ENCODE peak calls at places on chromosome X, in ten cellular contexts. One of them, this sample, is unnamed.

GRCh38 chrX:153032397-153033118 is 23.7 kb upstream of the PNMA3 start:
- DNase-seq in heart left ventricle: peak
- DNase-seq in hepatocyte: peak
- DNase-seq in bronchial epithelial cell: no peak
- DNase-seq in lower leg skin: peak
- DNase-seq in AG04450: no peak
- DNase-seq in cardiac fibroblast: peak
- DNase-seq in PC-3: peak
- DNase-seq in AG04449: no peak
- DNase-seq in ovary: peak
- DNase-seq in this sample: peak

GRCh38 chrX:124211312-124211942 is 121.0 kb upstream of the TEX13D start:
- DNase-seq in hepatocyte: peak
- DNase-seq in AG04449: no peak
- DNase-seq in PC-3: peak
- DNase-seq in AG04450: no peak
- DNase-seq in ovary: no peak
- DNase-seq in heart left ventricle: no peak
- DNase-seq in lower leg skin: no peak
- DNase-seq in bronchial epithelial cell: peak
- DNase-seq in cardiac fibroblast: peak
- DNase-seq in this sample: no peak

GRCh38 chrX:133081990-133082389 is 14.9 kb downstream of the USP26 start:
- DNase-seq in ovary: no peak
- DNase-seq in bronchial epithelial cell: no peak
- DNase-seq in AG04449: no peak
- DNase-seq in cardiac fibroblast: no peak
- DNase-seq in AG04450: no peak
- DNase-seq in heart left ventricle: no peak
- DNase-seq in hepatocyte: no peak
- DNase-seq in PC-3: no peak
- DNase-seq in lower leg skin: no peak
- DNase-seq in this sample: no peak

GRCh38 chrX:1500701-1501624 is 36.0 kb downstream of the P2RY8 start:
- DNase-seq in cardiac fibroblast: no peak
- DNase-seq in lower leg skin: peak
- DNase-seq in AG04450: no peak
- DNase-seq in bronchial epithelial cell: no peak
- DNase-seq in hepatocyte: no peak
- DNase-seq in PC-3: no peak
- DNase-seq in AG04449: no peak
- DNase-seq in heart left ventricle: no peak
- DNase-seq in ovary: no peak
- DNase-seq in this sample: no peak

GRCh38 chrX:10797493-10797892 is 177.1 kb upstream of the MID1 start:
- DNase-seq in bronchial epithelial cell: peak
- DNase-seq in heart left ventricle: no peak
- DNase-seq in ovary: no peak
- DNase-seq in AG04450: peak
- DNase-seq in hepatocyte: peak
- DNase-seq in cardiac fibroblast: peak
- DNase-seq in PC-3: peak
- DNase-seq in AG04449: peak
- DNase-seq in lower leg skin: no peak
- DNase-seq in this sample: no peak

GRCh38 chrX:70969635-70970481 is 39.0 kb upstream of the SLC7A3 start:
- DNase-seq in AG04449: no peak
- DNase-seq in ovary: no peak
- DNase-seq in cardiac fibroblast: no peak
- DNase-seq in PC-3: no peak
- DNase-seq in hepatocyte: no peak
- DNase-seq in heart left ventricle: no peak
- DNase-seq in AG04450: no peak
- DNase-seq in lower leg skin: no peak
- DNase-seq in bronchial epithelial cell: no peak
- DNase-seq in this sample: no peak

GRCh38 chrX:71285929-71286328 is 2.5 kb downstream of the NONO start:
- DNase-seq in AG04449: no peak
- DNase-seq in heart left ventricle: no peak
- DNase-seq in lower leg skin: no peak
- DNase-seq in AG04450: no peak
- DNase-seq in hepatocyte: no peak
- DNase-seq in ovary: no peak
- DNase-seq in bronchial epithelial cell: no peak
- DNase-seq in cardiac fibroblast: no peak
- DNase-seq in PC-3: no peak
- DNase-seq in this sample: no peak

GRCh38 chrX:9518896-9519295 is 54.0 kb downstream of the TBL1X start:
- DNase-seq in bronchial epithelial cell: no peak
- DNase-seq in AG04449: no peak
- DNase-seq in ovary: no peak
- DNase-seq in cardiac fibroblast: no peak
- DNase-seq in lower leg skin: no peak
- DNase-seq in AG04450: no peak
- DNase-seq in PC-3: no peak
- DNase-seq in heart left ventricle: no peak
- DNase-seq in hepatocyte: no peak
- DNase-seq in this sample: no peak

GRCh38 chrX:150365953-150366911 is 3.1 kb downstream of the MAMLD1 start:
- DNase-seq in hepatocyte: peak
- DNase-seq in heart left ventricle: peak
- DNase-seq in AG04450: no peak
- DNase-seq in cardiac fibroblast: peak
- DNase-seq in ovary: peak
- DNase-seq in lower leg skin: peak
- DNase-seq in PC-3: peak
- DNase-seq in AG04449: no peak
- DNase-seq in bronchial epithelial cell: no peak
- DNase-seq in this sample: peak

GRCh38 chrX:150364347-150365050 is 1.4 kb downstream of the MAMLD1 start:
- DNase-seq in heart left ventricle: no peak
- DNase-seq in lower leg skin: no peak
- DNase-seq in AG04449: no peak
- DNase-seq in AG04450: no peak
- DNase-seq in bronchial epithelial cell: no peak
- DNase-seq in PC-3: peak
- DNase-seq in ovary: peak
- DNase-seq in hepatocyte: peak
- DNase-seq in cardiac fibroblast: no peak
- DNase-seq in this sample: peak

GRCh38 chrX:150365051-150365952 is 2.2 kb downstream of the MAMLD1 start:
- DNase-seq in bronchial epithelial cell: no peak
- DNase-seq in heart left ventricle: peak
- DNase-seq in AG04449: no peak
- DNase-seq in AG04450: no peak
- DNase-seq in PC-3: peak
- DNase-seq in cardiac fibroblast: peak
- DNase-seq in hepatocyte: peak
- DNase-seq in ovary: peak
- DNase-seq in lower leg skin: peak
- DNase-seq in this sample: peak

GRCh38 chrX:150363561-150364346 is 637 bp downstream of the MAMLD1 start:
- DNase-seq in heart left ventricle: no peak
- DNase-seq in lower leg skin: no peak
- DNase-seq in AG04449: no peak
- DNase-seq in hepatocyte: peak
- DNase-seq in bronchial epithelial cell: no peak
- DNase-seq in ovary: peak
- DNase-seq in cardiac fibroblast: peak
- DNase-seq in AG04450: no peak
- DNase-seq in PC-3: peak
- DNase-seq in this sample: peak

GRCh38 chrX:150366951-150367545 is 3.9 kb downstream of the MAMLD1 start:
- DNase-seq in ovary: no peak
- DNase-seq in PC-3: peak
- DNase-seq in lower leg skin: no peak
- DNase-seq in hepatocyte: peak
- DNase-seq in heart left ventricle: no peak
- DNase-seq in bronchial epithelial cell: no peak
- DNase-seq in AG04450: no peak
- DNase-seq in cardiac fibroblast: peak
- DNase-seq in AG04449: no peak
- DNase-seq in this sample: no peak
- H3K4me3 ChIP-seq in ovary: peak
- H3K4me3 ChIP-seq in PC-3: peak
- H3K4me3 ChIP-seq in lower leg skin: no peak
- H3K4me3 ChIP-seq in hepatocyte: peak
- H3K4me3 ChIP-seq in heart left ventricle: peak
- H3K4me3 ChIP-seq in bronchial epithelial cell: no peak
- H3K4me3 ChIP-seq in AG04450: peak
- H3K4me3 ChIP-seq in cardiac fibroblast: peak
- H3K4me3 ChIP-seq in AG04449: peak
- H3K4me3 ChIP-seq in this sample: no peak

GRCh38 chrX:14095702-14096101 is 66.0 kb upstream of the GEMIN8 start:
- DNase-seq in cardiac fibroblast: peak
- DNase-seq in AG04449: no peak
- DNase-seq in PC-3: peak
- DNase-seq in ovary: peak
- DNase-seq in lower leg skin: no peak
- DNase-seq in hepatocyte: peak
- DNase-seq in heart left ventricle: no peak
- DNase-seq in bronchial epithelial cell: peak
- DNase-seq in AG04450: peak
- DNase-seq in this sample: peak
- H3K4me3 ChIP-seq in cardiac fibroblast: no peak
- H3K4me3 ChIP-seq in AG04449: no peak
- H3K4me3 ChIP-seq in PC-3: no peak
- H3K4me3 ChIP-seq in ovary: no peak
- H3K4me3 ChIP-seq in lower leg skin: no peak
- H3K4me3 ChIP-seq in hepatocyte: no peak
- H3K4me3 ChIP-seq in heart left ventricle: no peak
- H3K4me3 ChIP-seq in bronchial epithelial cell: no peak
- H3K4me3 ChIP-seq in AG04450: no peak
- H3K4me3 ChIP-seq in this sample: no peak

GRCh38 chrX:46757593-46757992 is 1.3 kb downstream of the SLC9A7 start:
- DNase-seq in bronchial epithelial cell: peak
- DNase-seq in hepatocyte: no peak
- DNase-seq in AG04449: no peak
- DNase-seq in lower leg skin: no peak
- DNase-seq in PC-3: peak
- DNase-seq in AG04450: no peak
- DNase-seq in ovary: no peak
- DNase-seq in heart left ventricle: no peak
- DNase-seq in cardiac fibroblast: no peak
- DNase-seq in this sample: no peak
- H3K4me3 ChIP-seq in bronchial epithelial cell: no peak
- H3K4me3 ChIP-seq in hepatocyte: no peak
- H3K4me3 ChIP-seq in AG04449: peak
- H3K4me3 ChIP-seq in lower leg skin: no peak
- H3K4me3 ChIP-seq in PC-3: peak
- H3K4me3 ChIP-seq in AG04450: peak
- H3K4me3 ChIP-seq in ovary: no peak
- H3K4me3 ChIP-seq in heart left ventricle: no peak
- H3K4me3 ChIP-seq in cardiac fibroblast: no peak
- H3K4me3 ChIP-seq in this sample: no peak

GRCh38 chrX:150573702-150574101 is 5.3 kb downstream of the MTM1 start:
- DNase-seq in lower leg skin: no peak
- DNase-seq in ovary: no peak
- DNase-seq in hepatocyte: no peak
- DNase-seq in bronchial epithelial cell: no peak
- DNase-seq in AG04449: no peak
- DNase-seq in heart left ventricle: no peak
- DNase-seq in AG04450: no peak
- DNase-seq in cardiac fibroblast: no peak
- DNase-seq in PC-3: no peak
- DNase-seq in this sample: peak
- H3K4me3 ChIP-seq in lower leg skin: no peak
- H3K4me3 ChIP-seq in ovary: no peak
- H3K4me3 ChIP-seq in hepatocyte: no peak
- H3K4me3 ChIP-seq in bronchial epithelial cell: no peak
- H3K4me3 ChIP-seq in AG04449: no peak
- H3K4me3 ChIP-seq in heart left ventricle: no peak
- H3K4me3 ChIP-seq in AG04450: no peak
- H3K4me3 ChIP-seq in cardiac fibroblast: no peak
- H3K4me3 ChIP-seq in PC-3: no peak
- H3K4me3 ChIP-seq in this sample: no peak

DNA sequence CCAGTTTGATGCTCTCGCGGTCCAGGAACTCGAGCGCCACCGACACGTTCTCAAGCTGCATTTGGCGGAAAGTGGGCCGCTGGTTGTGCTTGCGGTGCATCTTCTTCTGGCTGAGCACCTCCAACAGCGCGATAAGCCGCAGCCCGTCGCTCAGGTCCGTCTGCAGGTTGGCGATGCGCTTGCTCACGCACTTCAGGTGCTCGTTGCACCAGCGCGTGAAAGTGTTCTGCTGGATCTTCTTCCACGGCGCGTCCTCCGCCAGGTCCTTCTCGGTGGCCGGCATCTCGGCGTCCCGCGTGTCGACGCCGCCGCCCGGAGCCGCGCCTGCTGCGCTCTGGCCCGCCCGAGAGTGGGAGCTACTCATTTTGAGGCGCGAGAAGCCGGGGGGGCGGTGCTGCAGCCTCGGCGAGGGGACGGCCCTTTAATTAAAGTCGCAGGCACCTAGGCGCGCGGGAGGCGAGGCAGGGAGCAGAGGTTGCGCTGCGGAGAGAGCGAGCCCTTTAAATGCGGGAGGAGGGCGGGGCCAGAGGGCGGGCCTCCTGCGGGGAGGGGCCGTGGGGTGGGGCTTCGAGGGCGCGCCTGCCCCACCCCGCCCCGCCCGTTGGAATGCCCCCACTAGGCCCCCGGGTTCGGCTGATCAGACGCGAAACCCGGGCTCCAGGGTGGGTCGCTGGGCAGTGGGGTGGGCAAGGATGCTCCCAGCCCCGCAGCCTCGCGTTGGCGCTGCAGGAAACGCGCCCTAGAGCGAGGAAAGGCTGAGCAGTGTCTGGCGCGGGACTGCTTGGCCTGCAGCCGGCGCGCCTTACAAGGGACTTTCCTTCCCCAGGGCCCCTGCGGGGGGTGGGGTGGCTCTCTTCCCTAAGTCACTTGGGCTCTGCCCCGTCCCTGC is 3.3 kb downstream of the FLNA start:
- DNase-seq in lower leg skin: peak
- DNase-seq in heart left ventricle: peak
- DNase-seq in hepatocyte: peak
- DNase-seq in bronchial epithelial cell: peak
- DNase-seq in cardiac fibroblast: peak
- DNase-seq in ovary: peak
- DNase-seq in AG04449: no peak
- DNase-seq in AG04450: peak
- DNase-seq in PC-3: peak
- DNase-seq in this sample: peak
- H3K4me3 ChIP-seq in lower leg skin: peak
- H3K4me3 ChIP-seq in heart left ventricle: peak
- H3K4me3 ChIP-seq in hepatocyte: peak
- H3K4me3 ChIP-seq in bronchial epithelial cell: peak
- H3K4me3 ChIP-seq in cardiac fibroblast: peak
- H3K4me3 ChIP-seq in ovary: peak
- H3K4me3 ChIP-seq in AG04449: peak
- H3K4me3 ChIP-seq in AG04450: peak
- H3K4me3 ChIP-seq in PC-3: peak
- H3K4me3 ChIP-seq in this sample: peak